ENCODE peak calls at places on chromosomes 4 and X, in six cellular contexts. Y, W, Q, O, N and B are unnamed samples.

GRCh38 chr4:82097504-82097903 is 276.3 kb downstream of the HNRNPD start:
- DNase-seq in Y (no peak), W (no peak), Q (no peak), O (no peak), N (no peak), B (no peak)

GRCh38 chrX:120205816-120206753 is 44.5 kb upstream of the ZBTB33 start:
- DNase-seq in Y (no peak), W (no peak), Q (no peak), O (no peak), N (no peak), B (no peak)

GRCh38 chr4:174222266-174222872 is 61.1 kb downstream of the FBXO8 start:
- DNase-seq in Y (no peak), W (peak; percentile 29), Q (peak; percentile 41), O (no peak), N (peak; percentile 43), B (peak; percentile 3)

GRCh38 chr4:10161146-10161545 is 44.5 kb upstream of the WDR1 start:
- DNase-seq in Y (no peak), W (peak; percentile 3), Q (no peak), O (no peak), N (no peak), B (no peak)

GRCh38 chr4:122152699-122153328 is 683 bp downstream of the BLTP1 start:
- DNase-seq in Y (peak; percentile 35), W (peak; percentile 25), Q (peak; percentile 57), O (no peak), N (peak; percentile 53), B (no peak)

GRCh38 chr4:109301691-109302365 is 630 bp downstream of the COL25A1 start:
- DNase-seq in Y (no peak), W (no peak), Q (peak; percentile 17), O (no peak), N (peak; percentile 22), B (no peak)

GRCh38 chrX:69032601-69033000 is 132.7 kb downstream of the PJA1 start:
- DNase-seq in Y (peak; percentile 87), W (peak; percentile 15), Q (peak; percentile 61), O (no peak), N (no peak), B (no peak)

GRCh38 chr4:25425361-25425760 is 48.3 kb downstream of the ANAPC4 start:
- DNase-seq in Y (no peak), W (no peak), Q (no peak), O (no peak), N (no peak), B (no peak)

GRCh38 chr4:100014616-100015015 is 64.5 kb upstream of the H2AZ1 start:
- DNase-seq in Y (no peak), W (peak; percentile 26), Q (no peak), O (no peak), N (peak; percentile 15), B (no peak)

GRCh38 chrX:111164728-111165127 is 68.7 kb downstream of the PAK3 start:
- DNase-seq in Y (no peak), W (peak; percentile 2), Q (peak; percentile 0), O (no peak), N (peak; percentile 15), B (no peak)

GRCh38 chr4:109302366-109303140 is at the start of gene COL25A1:
- DNase-seq in Y (no peak), W (peak; percentile 16), Q (peak; percentile 95), O (peak; percentile 88), N (peak; percentile 88), B (peak; percentile 89)

GRCh38 chr4:174669278-174669677 is 147.0 kb upstream of the HPGD start:
- DNase-seq in Y (peak; percentile 54), W (peak; percentile 50), Q (no peak), O (no peak), N (peak; percentile 81), B (no peak)

GRCh38 chr4:62930884-62931283 is 1478.4 kb downstream of the TECRL start:
- DNase-seq in Y (no peak), W (no peak), Q (peak; percentile 10), O (no peak), N (no peak), B (no peak)

GRCh38 chr4:17418010-17418409 is 93.9 kb downstream of the QDPR start:
- DNase-seq in Y (no peak), W (no peak), Q (peak; percentile 26), O (no peak), N (no peak), B (no peak)

GRCh38 chr4:39181520-39181904 is 817 bp upstream of the WDR19 start:
- DNase-seq in Y (no peak), W (no peak), Q (no peak), O (no peak), N (no peak), B (no peak)

GRCh38 chrX:45274576-45274975 is 73.9 kb upstream of the DIPK2B start:
- DNase-seq in Y (no peak), W (peak; percentile 6), Q (no peak), O (no peak), N (no peak), B (no peak)

GRCh38 chr4:78863254-78863869 is 75.9 kb downstream of the PAQR3 start:
- DNase-seq in Y (no peak), W (no peak), Q (no peak), O (no peak), N (no peak), B (no peak)

GRCh38 chrX:12906392-12906791 is at the start of gene TLR8:
- DNase-seq in Y (no peak), W (no peak), Q (no peak), O (no peak), N (no peak), B (no peak)

DNA sequence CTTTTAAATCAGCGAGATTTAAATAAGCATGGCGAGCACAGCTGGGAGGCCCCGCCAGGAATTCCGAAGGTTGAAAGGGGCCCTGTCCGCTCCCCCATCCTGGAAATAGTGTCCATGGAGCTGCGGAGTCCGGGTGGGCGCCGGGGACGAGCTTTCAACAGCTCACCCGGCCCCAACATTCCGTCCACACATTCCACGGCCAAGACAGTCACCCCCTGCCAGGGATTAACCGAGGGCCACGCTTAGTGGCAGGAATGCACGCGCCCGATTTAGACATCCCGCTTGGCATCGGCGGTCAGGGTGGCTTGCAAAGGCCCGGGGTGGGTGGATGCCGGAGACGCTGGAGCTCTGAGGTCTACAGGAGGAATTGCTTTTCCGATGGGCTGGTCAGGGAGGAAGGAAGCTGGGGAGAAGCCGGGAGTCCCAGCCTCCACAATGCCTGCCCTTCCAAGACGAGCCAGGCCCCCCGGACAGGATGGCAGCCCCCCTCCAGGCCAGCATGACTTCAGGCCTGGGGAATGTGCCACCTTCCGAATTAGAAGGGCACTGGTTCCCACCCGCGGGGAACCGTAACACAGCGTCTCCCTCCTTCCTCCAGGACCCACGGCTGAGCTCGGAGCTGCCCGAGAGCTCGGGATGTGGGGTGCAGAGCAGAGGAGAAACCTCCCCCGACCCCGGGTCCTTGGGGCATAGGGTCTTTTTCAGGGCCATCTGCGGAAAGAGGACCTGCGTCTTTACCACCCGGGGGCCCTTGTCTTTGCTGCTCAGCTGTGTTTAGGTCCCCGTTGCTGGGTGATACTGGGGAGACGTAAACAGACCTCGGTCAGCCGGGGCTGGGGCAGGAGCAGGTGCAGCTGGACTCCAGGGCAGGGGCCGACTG is 26.9 kb upstream of the PPP2R3B start:
- DNase-seq in Y (no peak), W (peak; percentile 9), Q (peak; percentile 68), O (peak; percentile 51), N (peak; percentile 17), B (peak; percentile 48)
- H2BK120ac ChIP-seq in Y (peak overlapping the region; percentile 51), W (no peak overlapping the region), Q (no peak overlapping the region), O (no peak overlapping the region), N (no peak overlapping the region), B (peak overlapping the region; percentile 24)

DNA sequence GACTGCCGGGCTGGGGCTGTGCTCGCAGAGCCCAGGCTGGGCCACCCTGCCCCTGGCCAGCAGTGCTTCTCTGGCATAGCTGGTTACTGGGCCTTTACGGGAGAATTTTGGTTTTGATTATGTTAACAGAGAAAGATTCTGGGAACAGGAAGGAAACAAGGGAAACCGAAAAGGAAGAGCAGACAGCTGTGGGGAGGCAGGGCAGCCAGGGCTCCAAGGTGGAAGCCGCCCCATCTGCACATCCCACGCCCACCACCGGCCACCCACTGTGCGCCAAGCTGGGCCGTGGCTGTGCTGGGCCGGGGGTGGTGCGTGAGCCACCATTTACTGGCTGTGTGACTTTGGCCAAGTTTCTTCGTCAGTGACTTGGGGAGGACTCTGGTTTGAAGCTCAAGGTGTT is 20.1 kb downstream of the SH3BP2 start:
- DNase-seq in Y (no peak), W (no peak), Q (no peak), O (no peak), N (no peak), B (no peak)
- H3K4me3 ChIP-seq in Y (no peak overlapping the region), W (no peak overlapping the region), Q (no peak overlapping the region), O (no peak overlapping the region), N (peak overlapping the region; percentile 47), B (no peak overlapping the region)

GRCh38 chr4:102139932-102140331 is 205.3 kb downstream of the SLC39A8 start:
- DNase-seq in Y (no peak), W (no peak), Q (no peak), O (no peak), N (no peak), B (no peak)
- H3K23ac ChIP-seq in Y (no peak overlapping the region), W (no peak overlapping the region), Q (no peak overlapping the region), O (no peak overlapping the region), N (no peak overlapping the region), B (no peak overlapping the region)

GRCh38 chr4:114034189-114034588 is 54.7 kb upstream of the ARSJ start:
- DNase-seq in Y (no peak), W (no peak), Q (no peak), O (no peak), N (no peak), B (no peak)
- H2BK120ac ChIP-seq in Y (no peak overlapping the region), W (no peak overlapping the region), Q (no peak overlapping the region), O (no peak overlapping the region), N (no peak overlapping the region), B (no peak overlapping the region)